ENCODE peak calls at places on chromosomes 3 and 15, in eight cellular contexts. N is IMR-90, H is body of pancreas, L is upper lobe of left lung, K is heart left ventricle, E is GM12878, B is endothelial cell of umbilical vein, Y is uterus. W is an unnamed sample.

GRCh38 chr3:70264122-70264780 is 48.2 kb downstream of the MDFIC2 start:
- DNase-seq in H (peak), E (no peak), K (no peak), Y (no peak), L (no peak), B (peak), N (peak), W (no peak)

GRCh38 chr3:24343084-24343783 is 151.4 kb downstream of the THRB start:
- DNase-seq in H (no peak), E (no peak), Y (no peak), K (no peak), B (no peak), N (peak), L (no peak), W (no peak)

GRCh38 chr3:170012683-170013400 is 25.0 kb upstream of the GPR160 start:
- DNase-seq in N (no peak), H (no peak), K (no peak), Y (no peak), B (no peak), E (no peak), L (no peak), W (no peak)

GRCh38 chr3:94928921-94929320 is 866.1 kb downstream of the NSUN3 start:
- DNase-seq in N (no peak), B (no peak), E (no peak), L (no peak), H (no peak), Y (no peak), K (no peak), W (no peak)

GRCh38 chr3:65685621-65686020 is 353.1 kb downstream of the MAGI1 start:
- DNase-seq in B (peak), N (peak), K (no peak), E (no peak), Y (no peak), L (no peak), H (peak), W (peak)

GRCh38 chr15:66221126-66221525 is 32.4 kb downstream of the MEGF11 start:
- DNase-seq in H (no peak), E (no peak), K (no peak), B (no peak), L (no peak), N (no peak), Y (no peak), W (peak)

GRCh38 chr3:131591394-131591990 is 88.7 kb upstream of the MRPL3 start:
- DNase-seq in B (no peak), E (no peak), Y (peak), K (no peak), L (no peak), N (peak), H (no peak), W (peak)

GRCh38 chr15:62985768-62986167 is 56.8 kb upstream of the TPM1 start:
- DNase-seq in L (no peak), N (peak), Y (peak), H (no peak), B (peak), K (no peak), E (no peak), W (no peak)

GRCh38 chr3:41222012-41222411 is 22.7 kb downstream of the CTNNB1 start:
- DNase-seq in H (no peak), Y (no peak), L (no peak), B (no peak), E (no peak), N (no peak), K (no peak), W (no peak)

GRCh38 chr15:78082106-78082742 is 4.7 kb upstream of the TBC1D2B start:
- DNase-seq in H (no peak), Y (no peak), B (no peak), N (peak), L (peak), K (no peak), E (no peak), W (no peak)

GRCh38 chr3:52230461-52230860 is 5.0 kb upstream of the TLR9 start:
- DNase-seq in Y (no peak), H (no peak), K (no peak), L (peak), E (no peak), N (no peak), B (no peak), W (no peak)

GRCh38 chr3:89851974-89852621 is 744.7 kb downstream of the EPHA3 start:
- DNase-seq in N (peak), H (peak), K (peak), E (no peak), B (no peak), L (no peak), Y (no peak), W (peak)

GRCh38 chr3:187186801-187187421 is 10.4 kb upstream of the RTP1 start:
- DNase-seq in N (peak), B (no peak), K (peak), H (no peak), Y (peak), L (peak), E (no peak), W (no peak)

GRCh38 chr3:177041021-177041729 is 156.1 kb downstream of the TBL1XR1 start:
- DNase-seq in H (peak), N (peak), Y (peak), B (peak), E (no peak), K (no peak), L (peak), W (peak)

GRCh38 chr15:52651868-52652267 is 27.3 kb downstream of the ATOSA start:
- DNase-seq in Y (peak), K (peak), E (no peak), L (peak), B (peak), N (peak), H (peak), W (peak)

GRCh38 chr15:51030649-51031316 is 63.9 kb downstream of the TNFAIP8L3 start:
- DNase-seq in K (no peak), H (peak), B (no peak), E (no peak), Y (no peak), N (peak), L (no peak), W (no peak)

GRCh38 chr15:85154061-85154460 is 172.4 kb downstream of the PDE8A start:
- DNase-seq in B (no peak), H (no peak), E (no peak), Y (no peak), K (no peak), L (no peak), N (no peak), W (no peak)

GRCh38 chr3:3089017-3089416 is 21.2 kb downstream of the IL5RA start:
- DNase-seq in E (peak), L (no peak), B (no peak), N (no peak), H (no peak), Y (no peak), K (no peak), W (no peak)

GRCh38 chr3:70090322-70090913 is 90.9 kb downstream of the SAMMSON start:
- DNase-seq in K (no peak), E (no peak), H (no peak), N (peak), Y (no peak), L (no peak), B (peak), W (no peak)

GRCh38 chr3:191882289-191882688 is 421.3 kb downstream of the PYDC2 start:
- DNase-seq in N (no peak), K (no peak), L (no peak), H (no peak), Y (no peak), E (no peak), B (no peak), W (no peak)

GRCh38 chr3:59775106-59775505 is 725.3 kb upstream of the CFAP20DC start:
- DNase-seq in L (no peak), Y (no peak), N (peak), H (no peak), B (no peak), K (no peak), E (no peak), W (no peak)
- H3K27ac ChIP-seq in L (no peak), Y (peak), N (peak), H (no peak), B (no peak), K (no peak), E (no peak), W (no peak)

DNA sequence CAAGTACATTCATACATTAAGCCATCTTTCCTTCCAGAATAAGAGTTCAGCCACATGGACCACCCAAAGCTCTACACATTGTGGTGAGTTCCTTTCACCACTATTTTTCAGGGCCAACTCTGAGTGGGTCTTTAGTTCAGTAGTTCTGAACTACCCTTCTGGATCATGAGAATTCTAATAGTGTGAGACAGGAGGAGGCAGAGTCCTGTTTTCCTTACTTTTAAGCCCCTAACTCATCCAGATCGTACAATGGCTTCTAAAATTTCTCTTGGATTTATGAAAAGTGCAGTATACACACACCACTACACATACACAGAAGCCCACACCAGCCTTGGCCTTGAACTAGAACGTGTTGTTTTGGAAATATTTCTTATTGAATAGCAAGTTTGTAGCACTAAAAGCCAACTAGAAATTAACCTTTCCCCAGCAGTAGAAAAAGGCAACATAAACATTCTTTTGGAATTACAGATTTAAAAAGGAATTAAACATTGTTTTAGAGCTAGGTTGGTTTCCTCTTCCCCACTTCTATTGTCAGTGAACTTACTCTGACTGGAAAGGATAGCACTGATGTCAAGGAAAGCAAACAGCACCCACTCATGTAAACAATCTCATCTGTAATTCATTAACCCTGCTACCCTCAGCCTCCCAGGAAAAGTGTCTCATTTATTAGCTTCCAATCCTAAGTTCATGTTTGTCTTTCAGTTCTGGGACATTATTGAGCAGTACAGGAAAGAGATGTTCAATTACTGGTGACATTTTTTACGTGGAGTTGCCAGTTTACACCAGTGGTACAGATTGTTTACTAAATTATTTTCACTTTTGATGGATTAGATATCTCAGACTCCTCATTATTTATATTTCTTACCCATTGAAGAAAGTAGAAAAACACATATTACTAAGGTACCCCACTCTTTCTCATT is 95.7 kb upstream of the AGTR1 start:
- DNase-seq in K (no peak), H (no peak), B (no peak), L (no peak), N (peak), E (no peak), Y (no peak), W (no peak)
- TF ChIP-seq POLR2A in K (no peak), H (no peak), B (no peak), L (no peak), N (no peak), E (no peak), Y (no peak), W (no peak)

GRCh38 chr3:156795890-156796451 is 30.2 kb upstream of the LEKR1 start:
- DNase-seq in K (no peak), L (no peak), N (peak), B (no peak), H (no peak), E (no peak), Y (no peak), W (no peak)
- H3K27ac ChIP-seq in K (no peak), L (no peak), N (no peak), B (no peak), H (no peak), E (no peak), Y (no peak), W (no peak)

GRCh38 chr15:42736793-42737528 is at the start of gene CDAN1:
- DNase-seq in Y (peak), N (peak), L (peak), B (peak), K (peak), H (peak), E (no peak), W (peak)
- TF ChIP-seq POLR2A in Y (peak), N (peak), L (peak), B (peak), K (peak), H (peak), E (peak), W (peak)

DNA sequence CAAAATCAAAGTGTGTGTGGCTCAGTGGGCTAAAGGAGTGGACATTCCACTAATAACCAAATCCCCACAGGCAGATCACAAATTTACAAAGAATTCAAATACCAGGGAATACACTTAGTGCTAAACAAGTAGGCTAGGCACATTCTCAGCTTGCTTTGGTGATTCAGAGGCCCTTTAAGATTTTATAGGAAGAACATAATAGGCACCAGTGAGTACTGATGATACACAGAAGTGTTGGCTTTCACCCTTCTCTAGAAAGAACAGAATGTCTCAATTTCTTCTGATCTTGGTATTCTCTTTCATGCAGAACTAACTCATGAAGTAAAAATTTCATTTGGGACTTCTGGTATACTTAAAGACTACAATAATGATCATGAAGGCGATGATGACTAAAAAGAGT is 55.0 kb downstream of the POLR2M start:
- DNase-seq in B (no peak), L (no peak), H (no peak), E (no peak), N (no peak), Y (no peak), K (no peak), W (no peak)
- H3K27ac ChIP-seq in B (no peak), L (no peak), H (no peak), E (no peak), N (no peak), Y (peak), K (no peak), W (no peak)

W was measured in testis.